ENCODE peak calls at places on chromosomes 16 and 17, in four cellular contexts. D is K562, Z is GM12878, S is HepG2. U is an unnamed sample.

GRCh38 chr16:79071424-79071823 is 529.1 kb downstream of the MAF start:
- DNase-seq in S (no peak), D (no peak), Z (no peak), U (no peak)

GRCh38 chr17:59607817-59608403 is 11.8 kb upstream of the CLTC start:
- DNase-seq in S (peak), Z (no peak), D (peak), U (no peak)

GRCh38 chr17:28675980-28676379 is 14.0 kb downstream of the SUPT6H start:
- DNase-seq in S (peak), D (peak), Z (no peak), U (no peak)

GRCh38 chr17:80720624-80721577 is 176.3 kb downstream of the RPTOR start:
- DNase-seq in Z (no peak), D (no peak), S (no peak), U (no peak)

GRCh38 chr16:70740919-70741778 is 55.3 kb upstream of the MTSS2 start:
- DNase-seq in Z (no peak), S (no peak), D (no peak), U (no peak)

GRCh38 chr17:77566566-77566965 is 391.9 kb upstream of the TNRC6C start:
- DNase-seq in S (no peak), D (no peak), Z (no peak), U (no peak)

GRCh38 chr17:74309902-74310301 is 16.1 kb upstream of the KIF19 start:
- DNase-seq in S (no peak), D (no peak), Z (no peak), U (no peak)

GRCh38 chr16:22372882-22373661 is 1.3 kb downstream of the CDR2 start:
- DNase-seq in Z (no peak), S (no peak), D (no peak), U (no peak)

GRCh38 chr17:29049541-29050150 is 6.7 kb downstream of the PIPOX start:
- DNase-seq in S (no peak), Z (no peak), D (no peak), U (no peak)

GRCh38 chr16:46801428-46802049 is 29.4 kb downstream of the C16orf87 start:
- DNase-seq in S (peak), D (no peak), Z (no peak), U (no peak)

GRCh38 chr17:51322390-51323029 is 62.2 kb downstream of the UTP18 start:
- DNase-seq in S (peak), D (peak), Z (no peak), U (no peak)

GRCh38 chr17:46782250-46782953 is 36.1 kb downstream of the WNT3 start:
- DNase-seq in Z (no peak), S (peak), D (peak), U (peak)

GRCh38 chr17:3213587-3213986 is 6.1 kb downstream of the OR1A1 start:
- DNase-seq in Z (no peak), S (no peak), D (no peak), U (no peak)

GRCh38 chr17:4738136-4739121 is 1.2 kb upstream of the ZMYND15 start:
- DNase-seq in S (no peak), Z (no peak), D (no peak), U (no peak)

GRCh38 chr17:61309857-61310256 is 89.8 kb upstream of the TBX2 start:
- DNase-seq in D (no peak), S (no peak), Z (no peak), U (no peak)

GRCh38 chr16:430904-431303 is 5.5 kb downstream of the RAB11FIP3 start:
- DNase-seq in S (no peak), Z (no peak), D (no peak), U (no peak)

GRCh38 chr17:51841669-51842068 is 316.8 kb downstream of the CA10 start:
- DNase-seq in D (no peak), Z (no peak), S (no peak), U (no peak)

GRCh38 chr16:15785386-15786059 is 71.3 kb downstream of the MYH11 start:
- DNase-seq in D (no peak), S (no peak), Z (no peak), U (no peak)

GRCh38 chr16:78926723-78927200 is 673.8 kb downstream of the MAF start:
- DNase-seq in D (no peak), S (no peak), Z (no peak), U (no peak)

GRCh38 chr16:67475051-67475450 is 5.9 kb downstream of the ATP6V0D1 start:
- DNase-seq in S (no peak), Z (no peak), D (peak), U (no peak)

GRCh38 chr16:30428055-30428454 is 1.8 kb downstream of the DCTPP1 start:
- DNase-seq in Z (no peak), S (no peak), D (no peak), U (no peak)
- TF ChIP-seq POLR2AphosphoS5 in Z (no peak), S (no peak), D (no peak), U (no peak)

GRCh38 chr16:85029413-85029794 is 1.8 kb downstream of the KIAA0513 start:
- DNase-seq in Z (peak), S (no peak), D (peak), U (no peak)
- TF ChIP-seq TAF1 in Z (no peak), S (no peak), D (no peak), U (no peak)

DNA sequence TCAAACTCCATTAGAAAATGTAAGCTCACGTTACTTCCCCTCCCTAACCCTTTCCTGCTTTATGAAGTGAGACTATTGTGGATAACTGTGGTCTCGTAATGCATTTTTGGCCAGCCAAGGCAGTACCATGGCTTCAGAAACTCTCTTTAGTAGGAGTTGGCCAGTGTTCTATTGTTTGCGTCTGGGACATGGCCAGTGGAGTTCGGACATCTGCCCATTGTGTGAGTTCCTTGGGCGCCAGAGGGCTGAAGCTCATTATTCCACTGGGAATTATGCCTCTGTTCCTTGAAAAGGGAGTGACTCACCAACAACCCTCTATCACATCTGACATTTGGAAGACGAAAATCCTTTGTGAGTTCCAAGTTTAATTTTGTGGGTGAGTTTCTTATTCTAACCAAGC is 319.5 kb upstream of the SOX9 start:
- DNase-seq in Z (no peak), S (no peak), D (no peak), U (no peak)
- TF ChIP-seq ATF3 in Z (no peak), S (no peak), D (no peak), U (no peak)

GRCh38 chr16:85491798-85492616 is 121.1 kb upstream of the GSE1 start:
- DNase-seq in Z (no peak), D (peak), S (peak), U (no peak)
- TF ChIP-seq POLR2AphosphoS5 in Z (no peak), D (no peak), S (no peak), U (no peak)

DNA sequence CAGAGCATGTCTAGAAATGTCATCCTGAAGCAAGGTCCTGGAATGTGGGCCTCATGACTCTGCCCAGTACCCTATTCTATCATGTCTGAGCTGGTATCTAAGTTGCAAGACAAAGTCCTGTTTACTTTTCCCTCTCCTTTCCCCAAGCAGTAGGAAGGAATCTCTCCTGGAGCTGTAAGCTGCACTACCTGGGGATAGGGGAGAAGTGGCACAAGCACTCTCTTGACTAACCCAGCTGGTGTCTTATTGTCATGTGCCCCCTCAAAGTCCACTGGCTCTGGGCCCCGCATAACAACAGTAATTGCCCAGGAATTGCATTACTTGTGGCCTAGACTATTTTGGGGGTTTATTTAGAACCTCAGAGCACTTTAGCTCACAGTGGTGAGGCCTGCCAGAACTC is 1366.3 kb upstream of the GOT2 start:
- DNase-seq in Z (no peak), D (no peak), S (no peak), U (no peak)
- TF ChIP-seq TAF1 in Z (no peak), D (no peak), S (no peak), U (no peak)

DNA sequence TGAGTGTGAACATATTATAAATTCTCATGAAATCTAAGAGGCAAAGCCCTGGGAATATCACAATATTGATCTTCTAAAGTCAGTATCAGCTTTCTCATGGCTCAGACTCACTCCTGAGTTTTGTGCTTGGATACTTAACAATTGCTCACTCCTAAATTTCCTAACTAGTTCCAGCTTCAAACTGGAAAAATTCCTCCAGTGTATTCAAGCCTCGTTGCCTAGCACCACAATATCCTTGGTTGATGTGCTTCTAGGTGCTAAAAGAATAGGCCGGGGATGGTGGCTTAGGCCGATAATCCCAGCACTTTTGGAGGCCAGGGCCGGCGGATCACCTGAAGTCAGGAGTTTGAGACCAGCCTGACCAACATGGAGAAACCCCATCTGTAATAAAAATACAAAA is 62.5 kb downstream of the XYLT1 start:
- DNase-seq in S (no peak), D (no peak), Z (no peak), U (no peak)
- TF ChIP-seq ATF3 in S (no peak), D (no peak), Z (no peak), U (no peak)

U was measured in H1.